ENCODE peak calls at places on chromosome 1, in nine cellular contexts. W, L, I, P, T, V, Q, Y and S are unnamed samples. For H3K4me1 and H3K36me3, the result is how much of the 10 kb centered on the place peaks cover.

GRCh38 chr1:39412892-39413291 is 78.5 kb upstream of the BMP8A start:
- DNase-seq in W (no peak), L (no peak), I (no peak), P (no peak), T (no peak), V (no peak), Q (no peak), Y (no peak), S (no peak)

GRCh38 chr1:109161836-109162606 is 48.1 kb downstream of the ELAPOR1 start:
- DNase-seq in W (no peak), L (peak), I (no peak), P (peak), T (peak), V (peak), Q (no peak), Y (peak), S (peak)

GRCh38 chr1:164470996-164471395 is 88.0 kb upstream of the PBX1 start:
- DNase-seq in W (no peak), L (no peak), I (no peak), P (no peak), T (no peak), V (no peak), Q (no peak), Y (no peak), S (no peak)

GRCh38 chr1:224615861-224616760 is at the start of gene CNIH3:
- DNase-seq in W (no peak), L (peak), I (no peak), P (peak), T (peak), V (peak), Q (no peak), Y (no peak), S (peak)

GRCh38 chr1:71755441-71755840 is 526.9 kb downstream of the NEGR1 start:
- DNase-seq in W (no peak), L (no peak), I (no peak), P (no peak), T (no peak), V (no peak), Q (no peak), Y (no peak), S (no peak)

GRCh38 chr1:209534496-209535250 is 48.8 kb upstream of the CAMK1G start:
- DNase-seq in W (no peak), L (no peak), I (no peak), P (no peak), T (no peak), V (no peak), Q (no peak), Y (no peak), S (peak)

GRCh38 chr1:178436899-178437298 is 59.9 kb downstream of the CLEC20A start:
- DNase-seq in W (no peak), L (no peak), I (no peak), P (no peak), T (no peak), V (no peak), Q (no peak), Y (no peak), S (no peak)

GRCh38 chr1:983736-984475 is 2.0 kb upstream of the PERM1 start:
- DNase-seq in W (no peak), L (peak), I (no peak), P (no peak), T (no peak), V (peak), Q (peak), Y (peak), S (peak)

GRCh38 chr1:18540136-18540765 is 59.5 kb downstream of the KLHDC7A start:
- DNase-seq in W (peak), L (peak), I (no peak), P (no peak), T (no peak), V (no peak), Q (no peak), Y (no peak), S (no peak)

GRCh38 chr1:147580200-147580557 is 38.9 kb downstream of the BCL9 start:
- DNase-seq in W (no peak), L (no peak), I (no peak), P (no peak), T (no peak), V (no peak), Q (no peak), Y (no peak), S (no peak)

GRCh38 chr1:205351984-205352713 is 4.6 kb downstream of the KLHDC8A start:
- DNase-seq in W (no peak), L (peak), I (no peak), P (peak), T (no peak), V (no peak), Q (no peak), Y (no peak), S (peak)

GRCh38 chr1:160101037-160101716 is 2.8 kb upstream of the IGSF8 start:
- DNase-seq in W (peak), L (peak), I (no peak), P (peak), T (peak), V (peak), Q (peak), Y (peak), S (peak)

GRCh38 chr1:34693081-34693480 is 61.8 kb upstream of the GJB5 start:
- DNase-seq in W (no peak), L (no peak), I (no peak), P (no peak), T (no peak), V (no peak), Q (no peak), Y (no peak), S (no peak)

GRCh38 chr1:192488058-192488457 is 87.5 kb upstream of the RGS1 start:
- DNase-seq in W (no peak), L (no peak), I (no peak), P (no peak), T (no peak), V (no peak), Q (no peak), Y (no peak), S (no peak)

GRCh38 chr1:66137235-66137634 is 344.5 kb downstream of the PDE4B start:
- DNase-seq in W (no peak), L (no peak), I (no peak), P (no peak), T (no peak), V (no peak), Q (no peak), Y (no peak), S (no peak)

GRCh38 chr1:228684609-228685008 is 50.7 kb upstream of the RHOU start:
- DNase-seq in W (no peak), L (no peak), I (no peak), P (peak), T (no peak), V (no peak), Q (peak), Y (no peak), S (no peak)

GRCh38 chr1:89904219-89904980 is 83.6 kb downstream of the LRRC8D start:
- DNase-seq in W (no peak), L (no peak), I (no peak), P (no peak), T (no peak), V (no peak), Q (peak), Y (peak), S (no peak)

DNA sequence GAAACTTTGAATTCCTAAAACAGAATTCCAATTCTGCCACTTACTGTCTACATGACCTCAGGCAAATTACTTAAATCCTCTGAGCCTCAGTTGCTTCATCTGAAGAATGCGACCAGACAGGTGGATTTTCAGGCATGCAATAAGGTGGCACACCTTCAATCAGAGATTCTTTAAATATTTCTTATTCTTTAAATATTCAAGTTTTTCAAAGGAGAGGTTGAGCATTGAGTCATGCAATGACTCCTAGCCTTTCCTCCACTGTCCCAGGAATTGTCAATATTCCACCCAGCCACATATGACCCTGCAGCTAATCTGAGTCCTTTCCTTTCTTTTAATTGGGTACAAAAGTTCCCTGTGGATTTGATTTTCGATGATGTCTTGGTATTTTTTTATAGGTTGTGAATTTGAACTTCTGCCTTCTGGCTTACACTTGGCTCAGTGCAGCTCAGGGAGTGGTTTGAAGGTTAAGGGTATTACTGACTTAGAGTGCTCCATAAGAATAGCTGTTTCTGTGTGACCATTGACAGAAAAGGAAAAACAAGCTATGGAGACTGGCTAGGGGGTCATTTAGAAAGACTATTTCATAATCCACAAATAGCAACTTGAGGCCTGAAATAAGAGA is 52.2 kb upstream of the PRDX6 start:
- DNase-seq in W (no peak), L (no peak), I (no peak), P (no peak), T (no peak), V (no peak), Q (no peak), Y (no peak), S (no peak)
- H3K4me1 ChIP-seq in W (under half), L (under half), I (under half), P (under half), T (under half), V (under half), Q (under half), Y (under half), S (under half)

DNA sequence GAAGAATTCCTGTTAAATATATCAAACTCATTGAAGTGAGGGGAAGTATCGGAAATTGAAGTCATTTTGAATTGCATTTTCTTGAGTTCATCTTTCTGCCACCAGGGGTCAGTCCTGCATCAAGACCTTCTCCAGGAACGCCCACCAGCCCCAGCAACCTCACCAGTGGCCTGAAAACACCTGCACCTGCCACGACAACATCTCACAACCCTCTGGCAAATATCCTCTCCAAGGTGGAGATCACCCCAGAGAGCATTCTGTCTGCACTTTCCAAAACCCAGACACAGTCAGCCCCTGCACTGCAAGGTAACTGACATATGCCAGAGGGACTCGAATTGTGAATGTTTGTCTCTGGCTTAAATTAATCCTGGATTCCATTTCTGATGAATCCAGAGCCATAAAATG is 22.8 kb upstream of the TARS2 start:
- DNase-seq in W (no peak), L (no peak), I (peak), P (peak), T (peak), V (peak), Q (peak), Y (peak), S (peak)
- H3K36me3 ChIP-seq in W (half or more), L (half or more), I (under half), P (under half), T (under half), V (under half), Q (under half), Y (under half), S (half or more)

GRCh38 chr1:239918633-239919032 is 173.1 kb upstream of the FMN2 start:
- DNase-seq in W (no peak), L (no peak), I (no peak), P (no peak), T (no peak), V (no peak), Q (no peak), Y (no peak), S (no peak)
- H3K4me1 ChIP-seq in W (under half), L (under half), I (under half), P (under half), T (under half), V (under half), Q (under half), Y (under half), S (under half)

GRCh38 chr1:116760996-116761665 is 6.9 kb downstream of the CD2 start:
- DNase-seq in W (no peak), L (no peak), I (no peak), P (no peak), T (no peak), V (no peak), Q (no peak), Y (no peak), S (no peak)
- H3K36me3 ChIP-seq in W (under half), L (under half), I (under half), P (under half), T (under half), V (half or more), Q (under half), Y (under half), S (under half)

GRCh38 chr1:42312576-42313212 is 22.3 kb downstream of the FOXJ3 start:
- DNase-seq in W (no peak), L (no peak), I (no peak), P (no peak), T (peak), V (no peak), Q (no peak), Y (no peak), S (no peak)

GRCh38 chr1:42315500-42315899 is 19.5 kb downstream of the FOXJ3 start:
- DNase-seq in W (no peak), L (no peak), I (no peak), P (no peak), T (no peak), V (no peak), Q (no peak), Y (no peak), S (no peak)

GRCh38 chr1:42313970-42314369 is 21.1 kb downstream of the FOXJ3 start:
- DNase-seq in W (no peak), L (no peak), I (no peak), P (no peak), T (no peak), V (no peak), Q (no peak), Y (no peak), S (no peak)

GRCh38 chr1:42311138-42311537 is 23.9 kb downstream of the FOXJ3 start:
- DNase-seq in W (no peak), L (no peak), I (no peak), P (no peak), T (no peak), V (no peak), Q (no peak), Y (no peak), S (no peak)

DNA sequence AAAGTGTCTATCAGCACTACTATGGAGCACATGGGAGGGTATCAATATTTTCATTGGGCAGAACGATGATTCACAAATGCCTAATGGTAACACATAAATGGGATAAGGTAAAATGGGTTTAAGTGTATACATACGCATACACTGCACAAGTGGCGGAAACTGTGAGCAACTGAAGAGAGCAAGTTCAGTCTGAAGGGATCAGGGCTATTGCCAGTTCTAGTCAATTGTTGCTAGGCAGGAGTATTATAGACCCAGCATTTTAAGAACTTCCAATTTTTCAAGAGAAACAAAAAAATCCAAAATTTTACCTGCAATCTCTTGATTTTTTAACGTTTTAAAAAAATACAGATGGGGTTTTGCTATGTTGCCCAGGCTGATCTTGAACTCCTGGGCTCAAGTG is 23.1 kb downstream of the FOXJ3 start:
- DNase-seq in W (no peak), L (no peak), I (no peak), P (no peak), T (no peak), V (no peak), Q (no peak), Y (no peak), S (no peak)
- H3K4me1 ChIP-seq in W (under half), L (under half), I (under half), P (under half), T (under half), V (under half), Q (under half), Y (under half), S (under half)

GRCh38 chr1:11505591-11506538 is 26.9 kb downstream of the DISP3 start:
- DNase-seq in W (no peak), L (no peak), I (no peak), P (no peak), T (no peak), V (no peak), Q (no peak), Y (no peak), S (no peak)

GRCh38 chr1:11507309-11507708 is 28.4 kb downstream of the DISP3 start:
- DNase-seq in W (no peak), L (no peak), I (no peak), P (no peak), T (no peak), V (no peak), Q (no peak), Y (no peak), S (peak)

GRCh38 chr1:11501906-11502485 is 23.0 kb downstream of the DISP3 start:
- DNase-seq in W (no peak), L (peak), I (no peak), P (no peak), T (no peak), V (no peak), Q (no peak), Y (no peak), S (no peak)

GRCh38 chr1:11502516-11502915 is 23.6 kb downstream of the DISP3 start:
- DNase-seq in W (no peak), L (no peak), I (no peak), P (no peak), T (no peak), V (no peak), Q (no peak), Y (no peak), S (no peak)

DNA sequence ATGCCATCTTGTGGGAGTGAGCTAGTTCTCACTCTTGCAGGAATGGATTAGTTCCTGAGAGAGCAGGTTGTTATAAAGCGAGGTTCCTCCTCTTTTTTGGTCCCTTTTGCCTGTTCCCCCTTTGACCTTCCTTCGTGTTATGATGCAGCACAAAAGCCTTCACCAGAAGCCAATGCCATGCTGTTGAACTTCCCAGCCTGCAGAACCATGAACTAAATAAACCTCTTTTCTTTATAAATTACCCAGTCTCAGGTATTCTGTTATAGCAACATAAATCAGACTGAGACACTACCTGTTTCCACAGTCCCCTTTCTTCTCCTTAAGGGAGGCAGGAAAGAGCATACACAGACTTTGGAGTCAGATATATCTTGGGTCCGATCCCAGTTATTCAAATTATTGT is 25.6 kb downstream of the DISP3 start:
- DNase-seq in W (no peak), L (no peak), I (no peak), P (no peak), T (no peak), V (no peak), Q (no peak), Y (no peak), S (no peak)
- H3K36me3 ChIP-seq in W (under half), L (under half), I (under half), P (under half), T (under half), V (under half), Q (under half), Y (under half), S (under half)